ENCODE peak calls at places on chromosomes 13 and 19, in seven cellular contexts. C, Z, Q, N, L, V and R are unnamed samples.

GRCh38 chr19:14375055-14375581 is 6.1 kb upstream of the ADGRE5 start:
- DNase-seq in C (peak; percentile 20), Z (peak; percentile 50), Q (no peak), N (no peak), L (no peak), V (peak; percentile 42), R (no peak)

GRCh38 chr19:4803736-4804695 is 12.5 kb downstream of the FEM1A start:
- DNase-seq in C (peak; percentile 72), Z (no peak), Q (peak; percentile 58), N (no peak), L (no peak), V (peak; percentile 55), R (peak; percentile 64)

GRCh38 chr19:33499671-33500506 is 21.7 kb downstream of the PEPD start:
- DNase-seq in C (no peak), Z (no peak), Q (no peak), N (no peak), L (no peak), V (no peak), R (no peak)

GRCh38 chr13:22703601-22704209 is 477.1 kb upstream of the SGCG start:
- DNase-seq in C (no peak), Z (no peak), Q (no peak), N (no peak), L (no peak), V (no peak), R (no peak)

GRCh38 chr13:41985788-41986508 is 25.0 kb upstream of the VWA8 start:
- DNase-seq in C (no peak), Z (no peak), Q (no peak), N (no peak), L (no peak), V (no peak), R (peak; percentile 17)

GRCh38 chr19:48332662-48333466 is 7.5 kb downstream of the EMP3 start:
- DNase-seq in C (peak; percentile 95), Z (peak; percentile 80), Q (peak; percentile 94), N (no peak), L (peak; percentile 89), V (peak; percentile 90), R (peak; percentile 99)

GRCh38 chr13:106573279-106573831 is 5.4 kb upstream of the ARGLU1 start:
- DNase-seq in C (no peak), Z (no peak), Q (no peak), N (no peak), L (peak; percentile 66), V (no peak), R (no peak)

GRCh38 chr13:24176351-24177101 is 16.0 kb downstream of the SPATA13 start:
- DNase-seq in C (peak; percentile 96), Z (no peak), Q (no peak), N (no peak), L (no peak), V (no peak), R (no peak)

GRCh38 chr19:1587872-1588271 is 4.8 kb downstream of the MBD3 start:
- DNase-seq in C (no peak), Z (no peak), Q (no peak), N (no peak), L (no peak), V (no peak), R (no peak)

GRCh38 chr13:25652764-25653163 is 281.0 kb downstream of the ATP8A2 start:
- DNase-seq in C (no peak), Z (no peak), Q (no peak), N (no peak), L (no peak), V (no peak), R (no peak)

GRCh38 chr19:5237190-5237780 is 103.3 kb downstream of the PTPRS start:
- DNase-seq in C (no peak), Z (no peak), Q (no peak), N (no peak), L (no peak), V (no peak), R (no peak)

GRCh38 chr19:35932291-35932936 is 3.8 kb upstream of the LRFN3 start:
- DNase-seq in C (no peak), Z (no peak), Q (no peak), N (no peak), L (no peak), V (no peak), R (no peak)

GRCh38 chr19:35931874-35932202 is 4.3 kb upstream of the LRFN3 start:
- DNase-seq in C (no peak), Z (no peak), Q (no peak), N (no peak), L (no peak), V (no peak), R (no peak)

GRCh38 chr19:35935911-35936737 is at the start of gene LRFN3:
- DNase-seq in C (peak; percentile 83), Z (no peak), Q (peak; percentile 66), N (peak; percentile 91), L (peak; percentile 60), V (peak; percentile 68), R (no peak)

GRCh38 chr19:35928507-35928906 is 7.7 kb upstream of the LRFN3 start:
- DNase-seq in C (no peak), Z (no peak), Q (no peak), N (no peak), L (no peak), V (no peak), R (no peak)

GRCh38 chr19:35931161-35931873 is 4.9 kb upstream of the LRFN3 start:
- DNase-seq in C (peak; percentile 99), Z (peak; percentile 97), Q (peak; percentile 99), N (peak; percentile 99), L (peak; percentile 97), V (peak; percentile 99), R (peak; percentile 100)
- TF ChIP-seq POLR2A in C (peak; percentile 36), Z (peak; percentile 94), Q (peak; percentile 89), N (peak; percentile 99), L (peak; percentile 94), V (peak; percentile 31), R (peak; percentile 90)

GRCh38 chr13:74218291-74218690 is 84.1 kb upstream of the KLF12 start:
- DNase-seq in C (no peak), Z (no peak), Q (no peak), N (no peak), L (no peak), V (no peak), R (no peak)
- TF ChIP-seq POLR2A in C (no peak), Z (no peak), Q (no peak), N (no peak), L (no peak), V (no peak), R (no peak)

DNA sequence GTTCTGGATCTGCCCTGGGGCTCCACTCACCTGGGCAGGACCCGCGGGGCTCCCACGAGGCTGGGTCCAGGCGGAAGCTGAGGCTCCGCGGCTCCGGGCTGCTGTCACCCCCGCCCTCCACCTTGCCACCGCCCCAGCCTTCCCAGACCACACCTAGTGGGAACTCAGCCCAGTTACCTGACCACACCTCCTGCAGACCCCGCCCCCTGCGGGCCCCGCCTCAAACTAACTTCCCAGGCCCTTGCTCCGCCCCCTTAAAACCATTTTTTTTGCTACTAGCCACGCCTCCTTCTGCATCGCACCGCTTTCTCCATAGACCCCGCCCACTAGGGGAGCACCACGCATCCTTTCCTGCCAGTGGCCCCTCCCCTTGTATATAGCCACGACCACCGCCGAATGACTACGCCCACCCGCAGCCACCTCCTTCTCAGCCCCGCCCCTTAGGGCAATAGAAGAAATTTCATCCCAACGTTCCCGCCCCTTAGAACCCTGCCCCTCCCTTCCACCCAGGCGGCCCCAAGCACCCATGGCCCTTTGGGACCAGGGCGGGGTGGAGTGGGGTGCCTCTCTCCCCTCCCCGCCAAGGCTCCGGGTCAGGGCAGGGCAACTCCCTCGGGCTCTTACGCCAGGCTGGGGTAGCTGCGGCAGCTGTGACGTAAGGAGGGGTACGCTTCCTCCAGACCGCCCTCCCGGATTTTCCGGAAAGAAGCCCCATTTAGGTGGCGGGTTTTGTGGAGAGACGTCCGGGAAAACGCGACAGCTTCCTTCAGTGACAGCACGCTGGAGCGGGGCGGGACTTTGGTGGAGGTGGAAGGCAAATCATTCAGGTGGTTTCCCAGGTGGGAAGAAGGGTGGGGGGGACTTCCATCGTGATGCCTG is at the start of gene SH2D3A:
- DNase-seq in C (peak; percentile 97), Z (peak; percentile 66), Q (peak; percentile 97), N (peak; percentile 47), L (no peak), V (peak; percentile 42), R (peak; percentile 80)
- TF ChIP-seq POLR2A in C (peak; percentile 84), Z (peak; percentile 67), Q (peak; percentile 90), N (no peak), L (no peak), V (no peak), R (no peak)

GRCh38 chr13:28559636-28560259 is 64.8 kb upstream of the FLT1 start:
- DNase-seq in C (no peak), Z (no peak), Q (no peak), N (no peak), L (no peak), V (no peak), R (no peak)

GRCh38 chr13:28558567-28558966 is 63.6 kb upstream of the FLT1 start:
- DNase-seq in C (no peak), Z (no peak), Q (no peak), N (no peak), L (no peak), V (peak; percentile 35), R (no peak)

GRCh38 chr13:28560612-28561011 is 65.7 kb upstream of the FLT1 start:
- DNase-seq in C (no peak), Z (no peak), Q (no peak), N (no peak), L (no peak), V (no peak), R (no peak)

GRCh38 chr13:28557725-28558124 is 62.8 kb upstream of the FLT1 start:
- DNase-seq in C (no peak), Z (no peak), Q (no peak), N (no peak), L (no peak), V (no peak), R (no peak)

GRCh38 chr13:28558126-28558525 is 63.2 kb upstream of the FLT1 start:
- DNase-seq in C (no peak), Z (no peak), Q (no peak), N (no peak), L (no peak), V (no peak), R (no peak)
- TF ChIP-seq POLR2A in C (no peak), Z (no peak), Q (no peak), N (no peak), L (no peak), V (no peak), R (no peak)

DNA sequence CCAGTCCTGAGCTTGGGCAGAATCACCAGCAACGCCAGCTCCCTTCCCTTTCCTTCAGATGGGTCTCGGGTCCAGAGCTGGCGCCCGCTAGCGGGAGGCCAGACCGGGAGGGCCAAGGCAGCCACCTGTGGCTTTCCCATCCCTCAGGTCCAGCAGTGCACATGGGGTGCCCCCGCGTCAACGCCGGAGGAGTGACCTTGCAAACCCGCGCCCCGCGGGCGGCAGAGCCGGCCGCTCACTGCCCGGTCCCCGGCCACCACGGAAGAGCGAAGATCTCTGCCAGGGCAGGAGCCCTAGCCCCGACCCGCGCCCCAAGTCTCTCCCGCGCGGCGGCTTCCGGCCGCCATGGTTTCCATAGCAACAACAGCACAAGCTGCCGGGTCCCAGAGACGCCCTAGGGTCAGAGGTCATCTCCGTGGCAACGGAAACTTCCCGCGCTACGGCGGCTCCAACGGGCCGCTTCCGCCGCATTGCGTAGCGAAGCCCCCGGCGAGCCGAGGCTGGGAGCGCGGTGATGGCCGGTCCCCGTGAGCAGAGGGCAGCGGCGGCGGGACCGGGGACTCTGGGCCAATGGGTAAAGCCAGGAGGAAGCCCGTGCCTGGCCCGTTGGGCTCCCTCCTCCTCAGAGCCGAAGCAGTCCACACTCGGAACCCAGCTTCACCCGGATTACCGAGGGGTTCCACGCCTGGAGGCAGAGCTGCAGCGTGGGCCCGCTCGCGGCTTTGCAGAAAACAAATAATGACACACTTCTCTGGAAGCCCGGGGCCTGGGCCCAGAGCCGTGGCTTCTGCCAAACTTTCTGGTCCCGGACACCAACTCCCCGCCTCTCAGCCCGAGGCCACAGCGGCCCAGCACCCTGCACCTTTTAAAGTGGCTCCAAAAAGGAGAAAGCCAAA is 7.4 kb downstream of the FGF14 start:
- DNase-seq in C (peak; percentile 94), Z (peak; percentile 34), Q (peak; percentile 73), N (no peak), L (peak; percentile 90), V (peak; percentile 95), R (peak; percentile 94)
- TF ChIP-seq POLR2A in C (peak; percentile 23), Z (peak; percentile 58), Q (peak; percentile 31), N (no peak), L (peak; percentile 43), V (no peak), R (peak; percentile 66)